ENCODE peak calls at places on chromosomes 4 and X, in ten cellular contexts. R is CD8-positive, alpha-beta T cell; M is IMR-90; D is DND-41; K is mammary epithelial cell; F is Karpas-422; Q is neural progenitor cell; G is PC-9; T is transverse colon; P is GM06990. J is an unnamed sample. For H3K36me3, the result is how much of the 10 kb centered on the place peaks cover.

GRCh38 chr4:94208268-94208667 is 603 bp downstream of the SMARCAD1 start:
- DNase-seq in R (no peak), M (no peak), D (no peak), K (no peak), F (peak), Q (no peak), G (no peak), T (no peak), P (no peak), J (no peak)

GRCh38 chr4:132934901-132935300 is 214.2 kb upstream of the PCDH10 start:
- DNase-seq in R (no peak), M (no peak), D (no peak), K (no peak), F (no peak), Q (no peak), G (no peak), T (no peak), P (no peak), J (no peak)

GRCh38 chr4:159141193-159141592 is 38.3 kb downstream of the RAPGEF2 start:
- DNase-seq in R (no peak), M (peak), D (no peak), K (no peak), F (no peak), Q (no peak), G (no peak), T (no peak), P (no peak), J (no peak)

GRCh38 chr4:28444886-28445496 is 1584.3 kb downstream of the STIM2 start:
- DNase-seq in R (no peak), M (peak), D (no peak), K (peak), F (no peak), Q (no peak), G (no peak), T (no peak), P (no peak), J (no peak)

GRCh38 chrX:3143043-3143799 is 102.0 kb downstream of the ARSF start:
- DNase-seq in R (no peak), M (no peak), D (peak), K (no peak), F (peak), Q (no peak), G (no peak), T (no peak), P (no peak), J (no peak)

GRCh38 chr4:61373901-61374611 is 173.9 kb downstream of the ADGRL3 start:
- DNase-seq in R (no peak), M (peak), D (no peak), K (peak), F (no peak), Q (no peak), G (no peak), T (no peak), P (no peak), J (no peak)

GRCh38 chr4:156029691-156030090 is 76.0 kb upstream of the CTSO start:
- DNase-seq in R (no peak), M (no peak), D (no peak), K (no peak), F (no peak), Q (no peak), G (no peak), T (no peak), P (no peak), J (no peak)

GRCh38 chrX:19388741-19389140 is 45.0 kb downstream of the PDHA1 start:
- DNase-seq in R (no peak), M (no peak), D (no peak), K (peak), F (no peak), Q (no peak), G (no peak), T (no peak), P (no peak), J (no peak)

GRCh38 chr4:102263024-102263787 is 82.1 kb downstream of the SLC39A8 start:
- DNase-seq in R (no peak), M (peak), D (peak), K (peak), F (peak), Q (peak), G (peak), T (no peak), P (peak), J (no peak)

GRCh38 chr4:7112656-7113055 is 44.8 kb upstream of the GRPEL1 start:
- DNase-seq in R (no peak), M (no peak), D (no peak), K (no peak), F (no peak), Q (no peak), G (no peak), T (no peak), P (no peak), J (no peak)

GRCh38 chrX:40158036-40158706 is 60.4 kb upstream of the BCOR start:
- DNase-seq in R (no peak), M (peak), D (peak), K (no peak), F (no peak), Q (peak), G (no peak), T (no peak), P (no peak), J (no peak)

GRCh38 chr4:76772498-76773106 is 125.3 kb downstream of the SOWAHB start:
- DNase-seq in R (no peak), M (peak), D (no peak), K (no peak), F (no peak), Q (no peak), G (no peak), T (no peak), P (no peak), J (no peak)

GRCh38 chr4:85966308-85966882 is 393.5 kb downstream of the MAPK10 start:
- DNase-seq in R (no peak), M (no peak), D (no peak), K (no peak), F (no peak), Q (no peak), G (no peak), T (no peak), P (no peak), J (no peak)

GRCh38 chr4:165330071-165330470 is 2.6 kb downstream of the MSMO1 start:
- DNase-seq in R (no peak), M (no peak), D (no peak), K (no peak), F (no peak), Q (no peak), G (no peak), T (no peak), P (no peak), J (no peak)
- H3K36me3 ChIP-seq in R (under half), M (under half), D (half or more), K (under half), F (under half), Q (under half), G (under half), T (under half), P (under half), J (under half)

GRCh38 chr4:184636144-184636543 is 13.1 kb downstream of the CASP3 start:
- DNase-seq in R (no peak), M (no peak), D (no peak), K (no peak), F (no peak), Q (no peak), G (no peak), T (no peak), P (no peak), J (no peak)
- H3K36me3 ChIP-seq in R (under half), M (under half), D (half or more), K (under half), F (under half), Q (under half), G (under half), T (under half), P (under half), J (under half)

DNA sequence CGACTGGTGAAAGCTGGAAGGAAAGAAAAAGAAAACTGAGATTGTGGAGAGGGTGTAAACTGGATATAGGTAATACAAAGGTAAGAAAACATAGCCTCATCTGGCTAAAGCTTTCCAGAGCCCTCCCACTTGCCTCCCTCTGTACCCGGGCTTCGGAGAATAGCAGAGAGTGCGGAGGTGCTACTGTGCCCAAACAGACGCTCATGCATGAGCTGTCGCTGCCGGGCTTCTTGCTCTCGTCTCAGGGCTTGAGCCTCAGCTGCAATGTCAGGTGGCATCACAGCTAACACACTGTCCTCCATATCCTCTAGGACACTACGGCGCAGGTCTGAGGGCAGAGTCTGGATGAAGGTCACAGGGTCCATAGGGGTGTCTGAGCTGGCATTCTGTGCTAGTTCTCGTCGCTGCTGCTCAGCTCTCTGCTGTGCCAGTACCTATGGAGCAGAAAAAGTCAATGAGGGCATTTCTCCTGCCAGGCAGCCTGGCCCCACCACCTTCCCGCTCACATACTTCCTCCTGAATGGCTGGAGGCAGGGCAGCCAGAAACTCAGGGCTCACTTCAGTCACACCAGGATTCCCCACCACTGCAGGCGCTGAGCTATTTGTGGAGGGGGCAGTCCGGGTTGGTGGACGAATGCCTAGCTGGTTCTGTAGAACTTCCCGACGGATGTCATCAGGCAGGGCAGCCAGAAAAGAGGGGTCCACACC is 116.7 kb upstream of the HSD17B10 start:
- DNase-seq in R (no peak), M (no peak), D (no peak), K (no peak), F (no peak), Q (no peak), G (no peak), T (no peak), P (no peak), J (no peak)
- H3K36me3 ChIP-seq in R (under half), M (half or more), D (half or more), K (under half), F (under half), Q (under half), G (under half), T (under half), P (under half), J (under half)

GRCh38 chr4:733631-733980 is 28.0 kb downstream of the PCGF3 start:
- DNase-seq in R (no peak), M (no peak), D (no peak), K (no peak), F (no peak), Q (no peak), G (no peak), T (no peak), P (no peak), J (no peak)
- H3K36me3 ChIP-seq in R (under half), M (half or more), D (half or more), K (under half), F (under half), Q (under half), G (under half), T (under half), P (under half), J (under half)

GRCh38 chr4:4456351-4456750 is 69.4 kb downstream of the NSG1 start:
- DNase-seq in R (no peak), M (no peak), D (no peak), K (no peak), F (no peak), Q (no peak), G (no peak), T (no peak), P (no peak), J (no peak)
- H3K36me3 ChIP-seq in R (under half), M (under half), D (half or more), K (under half), F (under half), Q (under half), G (under half), T (under half), P (under half), J (under half)

GRCh38 chrX:96564595-96564994 is 120.0 kb upstream of the DIAPH2 start:
- DNase-seq in R (no peak), M (no peak), D (no peak), K (no peak), F (no peak), Q (no peak), G (peak), T (no peak), P (no peak), J (no peak)
- H3K36me3 ChIP-seq in R (under half), M (under half), D (under half), K (under half), F (under half), Q (under half), G (under half), T (under half), P (under half), J (under half)

DNA sequence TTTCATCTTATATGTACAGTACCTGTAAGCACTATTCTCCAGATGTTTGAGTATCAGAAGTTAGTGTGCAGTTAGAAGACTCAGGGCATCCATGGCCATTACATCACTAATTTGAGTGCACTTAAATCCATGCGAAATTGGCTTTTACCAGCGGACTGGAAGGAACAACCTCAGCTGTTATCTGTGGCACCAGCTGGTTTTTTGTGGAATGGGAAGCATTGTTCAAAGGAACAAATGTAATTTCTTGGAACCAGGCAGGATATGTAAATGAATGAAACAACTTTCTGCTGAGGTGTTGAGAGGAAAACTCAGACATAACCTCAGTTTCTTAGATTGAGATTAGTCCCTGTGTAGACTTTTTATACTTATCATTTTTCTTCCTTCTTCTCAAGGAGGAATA is 60.2 kb downstream of the PDGFRA start:
- DNase-seq in R (no peak), M (no peak), D (no peak), K (no peak), F (no peak), Q (no peak), G (no peak), T (no peak), P (no peak), J (no peak)
- H3K36me3 ChIP-seq in R (under half), M (half or more), D (under half), K (under half), F (under half), Q (under half), G (under half), T (under half), P (under half), J (under half)

J was measured in colonic mucosa.